ENCODE peak calls at places on chromosomes 12 and 14, in ten cellular contexts. E is hepatocyte, C is GM23248, W is lower lobe of right lung, P is tibial artery, Z is fibroblast of lung, R is GM23338, A is pancreas, N is colonic mucosa, H is cardiac muscle cell. X is an unnamed sample. For H3K4me1, the result is how much of the 10 kb centered on the place peaks cover.

GRCh38 chr12:38258411-38258810 is 58.2 kb upstream of the ALG10B start:
- DNase-seq in E (no peak), C (no peak), W (no peak), P (no peak), Z (no peak), R (no peak), A (no peak), N (no peak), H (no peak), X (no peak)

GRCh38 chr14:65134651-65135579 is 32.6 kb upstream of the MAX start:
- DNase-seq in E (no peak), C (peak), W (no peak), P (no peak), Z (no peak), R (no peak), A (no peak), N (peak), H (no peak), X (no peak)

GRCh38 chr12:83793616-83794015 is 1106.9 kb downstream of the TMTC2 start:
- DNase-seq in E (no peak), C (peak), W (no peak), P (no peak), Z (peak), R (no peak), A (no peak), N (no peak), H (no peak), X (no peak)

GRCh38 chr12:132139912-132140311 is 4.2 kb downstream of the DDX51 start:
- DNase-seq in E (no peak), C (no peak), W (no peak), P (no peak), Z (no peak), R (no peak), A (no peak), N (no peak), H (no peak), X (no peak)

GRCh38 chr12:131755305-131756113 is 44.6 kb downstream of the SFSWAP start:
- DNase-seq in E (peak), C (peak), W (no peak), P (no peak), Z (peak), R (peak), A (no peak), N (no peak), H (peak), X (no peak)

GRCh38 chr12:13164859-13165577 is 31.5 kb upstream of the EMP1 start:
- DNase-seq in E (no peak), C (no peak), W (no peak), P (no peak), Z (no peak), R (no peak), A (no peak), N (no peak), H (no peak), X (no peak)

GRCh38 chr12:56234746-56235436 is 5.0 kb downstream of the SLC39A5 start:
- DNase-seq in E (no peak), C (no peak), W (no peak), P (no peak), Z (no peak), R (no peak), A (no peak), N (no peak), H (no peak), X (no peak)

GRCh38 chr14:88026890-88027289 is 22.0 kb downstream of the GPR65 start:
- DNase-seq in E (no peak), C (no peak), W (no peak), P (no peak), Z (no peak), R (no peak), A (no peak), N (no peak), H (no peak), X (no peak)

GRCh38 chr12:131077931-131078391 is 124.3 kb downstream of the ADGRD1 start:
- DNase-seq in E (no peak), C (no peak), W (no peak), P (peak), Z (no peak), R (no peak), A (no peak), N (no peak), H (no peak), X (peak)

DNA sequence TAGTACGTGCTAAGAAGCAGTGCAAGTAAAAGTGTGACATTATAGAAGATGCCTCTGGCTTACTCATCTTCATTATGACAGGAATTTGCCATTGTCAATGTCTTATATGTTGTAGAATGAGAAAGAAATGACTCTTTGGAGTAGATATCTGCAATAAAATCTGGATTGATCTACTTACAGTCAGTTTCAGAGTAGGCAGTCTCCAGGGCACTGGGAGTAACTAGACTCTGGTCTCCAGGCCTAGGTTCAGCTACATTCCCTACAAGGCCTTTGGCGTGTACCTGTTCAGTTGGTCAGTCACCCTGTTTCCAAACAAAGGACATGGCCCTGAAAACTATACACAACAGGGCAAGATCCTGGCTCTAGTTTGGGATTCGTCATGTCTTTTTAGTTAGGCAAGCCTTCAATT is 409.8 kb downstream of the RAD51B start:
- DNase-seq in E (no peak), C (no peak), W (no peak), P (no peak), Z (no peak), R (no peak), A (no peak), N (no peak), H (no peak), X (no peak)
- H3K27ac ChIP-seq in E (no peak), C (no peak), W (no peak), P (no peak), Z (no peak), R (no peak), A (no peak), N (no peak), H (no peak), X (no peak)

GRCh38 chr12:69929531-69929930 is 104.5 kb downstream of the MYRFL start:
- DNase-seq in E (no peak), C (peak), W (no peak), P (no peak), Z (no peak), R (no peak), A (no peak), N (no peak), H (no peak), X (no peak)
- H3K4me1 ChIP-seq in E (under half), C (under half), W (under half), P (under half), Z (under half), R (under half), A (under half), N (under half), H (under half), X (under half)

GRCh38 chr14:103847954-103848719 is 762 bp upstream of the PPP1R13B start:
- DNase-seq in E (peak), C (peak), W (peak), P (no peak), Z (no peak), R (peak), A (peak), N (no peak), H (peak), X (peak)
- H3K27ac ChIP-seq in E (peak), C (no peak), W (peak), P (peak), Z (no peak), R (no peak), A (peak), N (peak), H (peak), X (peak)

DNA sequence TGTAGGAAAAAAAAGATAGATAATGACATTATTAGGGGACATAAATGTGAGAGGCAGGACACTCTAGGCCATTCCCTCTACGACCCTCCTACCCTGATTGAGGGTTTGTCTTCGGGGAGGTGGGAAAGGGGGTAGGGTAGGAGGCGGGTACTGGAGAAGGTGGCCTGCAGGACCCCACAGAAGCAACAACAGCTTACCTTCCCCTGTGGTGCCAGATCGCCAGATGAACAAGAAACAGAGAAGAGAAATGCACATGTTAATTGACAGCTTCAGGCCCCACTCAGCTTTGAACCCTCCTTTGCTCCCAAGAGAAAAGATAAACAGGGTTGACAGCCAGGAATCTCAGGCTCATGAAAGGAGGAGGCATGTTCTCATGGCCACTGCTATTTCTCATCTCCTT is 4.8 kb downstream of the PHB2 start:
- DNase-seq in E (no peak), C (no peak), W (no peak), P (no peak), Z (no peak), R (no peak), A (no peak), N (no peak), H (no peak), X (no peak)
- H3K4me1 ChIP-seq in E (under half), C (under half), W (half or more), P (under half), Z (under half), R (under half), A (under half), N (under half), H (under half), X (under half)

DNA sequence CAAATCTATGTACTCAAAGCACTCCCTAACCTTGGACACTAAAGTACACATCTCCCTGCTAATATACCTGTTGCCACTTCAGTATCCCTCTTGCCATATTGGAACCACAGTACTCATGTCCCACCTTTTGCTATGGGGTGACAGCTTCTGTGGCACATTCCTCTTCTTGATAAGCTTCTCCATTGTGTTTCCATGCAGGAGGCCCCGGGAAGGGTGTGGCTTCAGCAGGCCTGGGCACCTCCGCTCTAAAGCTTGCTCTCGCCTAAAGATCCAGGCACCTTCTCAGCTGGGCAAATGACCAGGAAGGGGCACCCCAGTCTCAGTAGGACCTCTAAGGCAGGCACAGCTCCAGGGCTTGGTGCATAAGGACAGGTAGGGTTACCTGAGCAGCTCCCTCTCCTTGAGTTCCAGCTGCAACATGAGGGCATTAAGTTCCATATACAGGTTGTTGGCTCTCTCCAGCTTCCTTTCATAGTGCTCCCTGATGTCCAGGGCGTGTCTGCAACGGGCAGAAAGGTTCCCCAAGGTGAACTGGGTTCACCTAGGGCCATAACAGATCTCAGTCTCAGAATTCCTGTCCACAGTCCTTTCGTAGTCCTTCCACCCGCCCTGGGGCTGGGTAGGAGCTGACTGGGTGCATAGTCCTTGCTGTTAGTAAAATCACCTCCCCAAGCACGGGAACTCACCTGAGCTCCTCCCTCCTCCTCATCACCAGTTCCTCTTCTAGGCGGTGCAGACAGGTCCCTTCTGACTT is 15.9 kb downstream of the MAP3K12 start:
- DNase-seq in E (no peak), C (no peak), W (no peak), P (no peak), Z (no peak), R (peak), A (no peak), N (peak), H (no peak), X (no peak)
- H3K27ac ChIP-seq in E (peak), C (peak), W (no peak), P (peak), Z (no peak), R (peak), A (no peak), N (peak), H (peak), X (no peak)

DNA sequence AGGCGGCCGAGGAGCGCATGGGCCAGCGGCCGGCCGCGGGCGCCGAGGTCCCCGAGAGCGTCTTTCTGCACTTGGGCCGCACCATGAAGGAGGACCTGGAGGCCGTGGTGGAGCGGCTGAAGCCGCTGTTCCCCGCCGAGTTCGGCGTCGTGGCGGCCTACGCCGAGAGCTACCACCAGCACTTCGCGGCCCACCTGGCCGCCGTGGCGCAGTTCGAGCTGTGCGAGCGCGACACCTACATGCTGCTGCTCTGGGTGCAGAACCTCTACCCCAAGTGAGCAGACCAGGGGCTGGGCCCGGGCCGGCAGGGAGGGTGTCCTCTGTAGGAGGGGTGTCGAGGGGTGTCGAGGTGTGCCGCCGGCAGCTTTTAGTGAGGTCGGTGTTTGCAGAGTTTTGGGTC is 4.1 kb downstream of the TNFAIP2 start:
- DNase-seq in E (no peak), C (no peak), W (peak), P (no peak), Z (no peak), R (no peak), A (no peak), N (peak), H (no peak), X (no peak)
- H3K4me1 ChIP-seq in E (under half), C (under half), W (half or more), P (under half), Z (under half), R (under half), A (under half), N (under half), H (under half), X (under half)

DNA sequence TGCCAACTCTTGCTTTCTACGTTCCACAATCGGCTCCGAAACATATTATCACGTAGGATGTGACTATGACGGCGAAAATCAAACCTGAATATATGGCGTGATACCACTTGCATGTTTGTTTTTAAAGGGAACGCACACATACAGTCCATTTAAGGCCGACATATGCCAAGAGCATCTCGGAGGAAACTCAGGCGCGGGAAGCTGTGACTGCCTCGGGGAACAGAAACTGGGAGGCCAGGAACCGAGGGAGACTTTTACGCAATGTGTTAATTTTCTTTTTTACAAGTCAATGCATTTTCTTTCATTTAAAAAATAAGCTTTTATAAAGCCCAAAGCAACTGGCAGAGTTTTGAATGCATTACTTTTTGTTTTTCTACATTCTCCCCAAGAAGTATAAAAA is 6.9 kb downstream of the NCOR2 start:
- DNase-seq in E (no peak), C (no peak), W (no peak), P (no peak), Z (no peak), R (no peak), A (no peak), N (no peak), H (no peak), X (no peak)
- H3K27ac ChIP-seq in E (no peak), C (no peak), W (no peak), P (no peak), Z (no peak), R (peak), A (no peak), N (no peak), H (no peak), X (no peak)

GRCh38 chr14:91381801-91382670 is 35.6 kb downstream of the CCDC88C start:
- DNase-seq in E (no peak), C (no peak), W (no peak), P (no peak), Z (no peak), R (no peak), A (no peak), N (no peak), H (no peak), X (no peak)

GRCh38 chr14:91385227-91385626 is 32.4 kb downstream of the CCDC88C start:
- DNase-seq in E (no peak), C (no peak), W (no peak), P (no peak), Z (no peak), R (no peak), A (no peak), N (no peak), H (no peak), X (no peak)

GRCh38 chr14:91380610-91381371 is 36.8 kb downstream of the CCDC88C start:
- DNase-seq in E (peak), C (no peak), W (peak), P (no peak), Z (peak), R (no peak), A (no peak), N (no peak), H (no peak), X (no peak)

GRCh38 chr14:91382712-91383111 is 34.9 kb downstream of the CCDC88C start:
- DNase-seq in E (no peak), C (no peak), W (no peak), P (no peak), Z (no peak), R (no peak), A (no peak), N (no peak), H (no peak), X (no peak)

GRCh38 chr14:91383439-91383838 is 34.2 kb downstream of the CCDC88C start:
- DNase-seq in E (no peak), C (no peak), W (peak), P (no peak), Z (no peak), R (peak), A (no peak), N (no peak), H (no peak), X (no peak)
- H3K4me1 ChIP-seq in E (under half), C (under half), W (under half), P (under half), Z (under half), R (under half), A (under half), N (under half), H (under half), X (under half)

X was measured in ovary.